ENCODE peak calls at places on chromosomes 3 and 15, in seven cellular contexts. R, J, M, D, U, G and Z are unnamed samples.

GRCh38 chr3:157447026-157447694 is 10.5 kb downstream of the PTX3 start:
- DNase-seq in R (no peak), J (no peak), M (peak; percentile 48), D (no peak), U (peak; percentile 70), G (peak; percentile 27), Z (peak; percentile 5)

GRCh38 chr3:126259411-126260391 is 79.3 kb upstream of the ALDH1L1 start:
- DNase-seq in R (no peak), J (peak; percentile 76), M (no peak), D (peak; percentile 70), U (peak; percentile 10), G (peak; percentile 24), Z (peak; percentile 71)

GRCh38 chr15:49675051-49675450 is 54.2 kb downstream of the DTWD1 start:
- DNase-seq in R (no peak), J (no peak), M (peak; percentile 60), D (no peak), U (peak; percentile 87), G (peak; percentile 9), Z (peak; percentile 22)

GRCh38 chr15:68258684-68259083 is 18.9 kb upstream of the FEM1B start:
- DNase-seq in R (no peak), J (no peak), M (no peak), D (no peak), U (no peak), G (no peak), Z (no peak)

GRCh38 chr15:70632079-70632850 is 131.1 kb downstream of the UACA start:
- DNase-seq in R (no peak), J (no peak), M (no peak), D (no peak), U (peak; percentile 71), G (no peak), Z (no peak)

GRCh38 chr3:136042608-136043221 is 77.2 kb downstream of the PPP2R3A start:
- DNase-seq in R (peak; percentile 15), J (no peak), M (peak; percentile 66), D (no peak), U (peak; percentile 70), G (peak; percentile 82), Z (peak; percentile 52)

GRCh38 chr3:187017511-187018230 is 87.3 kb downstream of the ST6GAL1 start:
- DNase-seq in R (no peak), J (peak; percentile 26), M (no peak), D (no peak), U (no peak), G (no peak), Z (peak; percentile 57)

GRCh38 chr15:40932625-40933519 is 3.7 kb downstream of the DLL4 start:
- DNase-seq in R (no peak), J (no peak), M (no peak), D (no peak), U (no peak), G (no peak), Z (no peak)

GRCh38 chr3:195182470-195182795 is 88.5 kb downstream of the XXYLT1 start:
- DNase-seq in R (no peak), J (no peak), M (peak; percentile 92), D (no peak), U (peak; percentile 81), G (no peak), Z (peak; percentile 60)

GRCh38 chr3:179825527-179826246 is 172.8 kb downstream of the USP13 start:
- DNase-seq in R (no peak), J (no peak), M (no peak), D (no peak), U (no peak), G (peak; percentile 80), Z (peak; percentile 26)

GRCh38 chr15:48935236-48935635 is 28.5 kb downstream of the SHC4 start:
- DNase-seq in R (no peak), J (no peak), M (no peak), D (no peak), U (no peak), G (no peak), Z (no peak)

GRCh38 chr15:93102211-93102610 is 13.2 kb upstream of the RGMA start:
- DNase-seq in R (no peak), J (no peak), M (no peak), D (no peak), U (no peak), G (no peak), Z (no peak)

GRCh38 chr3:188659444-188660100 is 505.6 kb downstream of the LPP start:
- DNase-seq in R (no peak), J (no peak), M (no peak), D (no peak), U (no peak), G (no peak), Z (no peak)

GRCh38 chr3:14891135-14892132 is 55.9 kb upstream of the NR2C2 start:
- DNase-seq in R (no peak), J (no peak), M (no peak), D (no peak), U (no peak), G (no peak), Z (no peak)

GRCh38 chr3:67198374-67198773 is 200.3 kb downstream of the KBTBD8 start:
- DNase-seq in R (no peak), J (no peak), M (no peak), D (no peak), U (no peak), G (no peak), Z (peak; percentile 11)

GRCh38 chr15:73485372-73485771 is 42.4 kb downstream of the REC114 start:
- DNase-seq in R (no peak), J (no peak), M (no peak), D (no peak), U (no peak), G (no peak), Z (no peak)

GRCh38 chr15:73476704-73477216 is 33.8 kb downstream of the REC114 start:
- DNase-seq in R (no peak), J (no peak), M (no peak), D (no peak), U (no peak), G (peak; percentile 26), Z (no peak)

GRCh38 chr15:73480051-73480450 is 37.1 kb downstream of the REC114 start:
- DNase-seq in R (no peak), J (no peak), M (no peak), D (no peak), U (no peak), G (no peak), Z (no peak)

GRCh38 chr15:73483053-73483452 is 40.1 kb downstream of the REC114 start:
- DNase-seq in R (no peak), J (no peak), M (no peak), D (no peak), U (peak; percentile 5), G (no peak), Z (no peak)

DNA sequence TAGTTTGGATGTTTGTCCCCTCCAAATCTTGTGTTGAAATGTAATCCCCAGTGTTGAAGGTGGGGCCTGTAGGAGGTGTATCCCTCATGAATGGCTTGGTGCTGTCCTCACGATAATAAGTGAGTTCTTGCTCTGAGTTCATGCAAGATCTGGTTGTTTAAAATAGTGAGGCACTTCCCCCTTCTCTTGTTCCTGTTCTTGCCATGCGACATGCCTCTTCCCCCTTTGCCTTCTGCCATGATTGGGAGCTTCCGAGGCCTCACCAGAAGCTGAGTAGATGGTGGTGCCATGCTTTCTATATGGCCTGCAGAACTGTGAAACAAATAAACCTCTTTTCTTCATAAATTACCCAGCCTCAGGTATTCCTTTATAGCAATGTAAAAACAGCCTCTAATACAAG is 39.2 kb downstream of the REC114 start:
- DNase-seq in R (no peak), J (no peak), M (no peak), D (no peak), U (no peak), G (peak; percentile 2), Z (no peak)
- H3K23ac ChIP-seq in R (no peak overlapping the region), J (no peak overlapping the region), M (no peak overlapping the region), D (no peak overlapping the region), U (no peak overlapping the region), G (no peak overlapping the region), Z (no peak overlapping the region)

GRCh38 chr3:118146658-118147375 is 887.8 kb downstream of the IGSF11 start:
- DNase-seq in R (no peak), J (no peak), M (no peak), D (no peak), U (no peak), G (no peak), Z (no peak)

DNA sequence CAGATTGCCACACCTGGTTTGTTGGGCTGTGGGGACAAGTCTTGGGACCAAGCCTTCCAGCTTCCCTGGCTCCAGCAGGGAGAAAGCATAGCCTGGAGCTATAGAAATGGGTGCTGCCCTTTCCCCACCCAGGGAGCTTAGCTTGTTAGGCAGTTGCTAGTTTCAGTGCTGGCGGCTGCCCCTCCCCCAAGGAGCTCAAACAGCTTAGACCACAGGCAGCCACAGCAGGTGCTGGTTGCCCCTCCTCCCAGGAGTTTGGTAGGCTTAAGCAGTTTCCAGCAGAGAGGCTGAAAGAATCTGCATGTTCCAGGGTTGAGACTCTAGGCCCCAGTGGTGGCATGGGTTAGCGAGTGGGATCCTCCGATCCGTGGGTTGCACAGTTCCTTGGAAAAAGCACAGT is 889.7 kb downstream of the IGSF11 start:
- DNase-seq in R (no peak), J (no peak), M (no peak), D (no peak), U (no peak), G (no peak), Z (peak; percentile 16)
- H4K8ac ChIP-seq in R (peak overlapping the region; percentile 17), J (peak overlapping the region; percentile 62), M (no peak overlapping the region), D (no peak overlapping the region), U (no peak overlapping the region), G (no peak overlapping the region), Z (no peak overlapping the region)

DNA sequence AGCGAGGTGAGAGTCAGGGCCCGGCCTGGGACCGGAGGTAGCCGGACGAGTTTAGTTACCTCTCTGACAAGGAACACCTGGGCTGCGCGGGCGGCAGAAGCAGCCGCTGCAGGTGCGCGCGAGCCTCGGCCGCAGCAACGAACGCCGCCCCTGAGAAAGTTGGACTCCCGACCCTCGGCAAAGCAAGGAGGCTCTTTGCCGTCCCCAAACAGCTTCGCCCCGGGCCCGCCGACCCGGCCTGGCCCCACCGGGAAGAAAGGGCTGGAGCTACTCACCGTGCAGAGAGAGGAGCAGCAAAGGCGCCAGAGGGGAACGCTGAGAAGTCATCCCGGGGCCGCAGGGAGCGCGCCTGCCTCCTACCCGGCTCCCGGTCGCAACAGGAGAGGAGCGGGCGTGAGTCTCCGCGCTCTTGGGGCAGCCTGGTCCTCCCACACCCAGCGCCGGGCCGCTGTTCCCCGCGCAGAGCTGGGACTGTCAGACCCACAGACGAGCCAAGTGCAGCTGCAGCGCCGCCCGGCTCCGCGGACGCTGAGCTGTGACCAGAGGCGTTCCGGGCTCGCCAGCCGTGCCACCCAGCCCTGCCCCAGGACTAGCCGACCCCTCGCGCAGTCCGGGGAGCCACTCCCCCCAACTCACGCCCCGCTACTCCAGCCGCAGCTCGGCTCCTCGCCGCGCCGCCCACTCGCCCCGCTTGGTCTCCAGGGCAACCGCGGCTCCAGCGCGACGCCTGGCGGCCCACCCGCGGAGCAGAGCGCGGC is at the start of gene IGSF11:
- DNase-seq in R (peak; percentile 81), J (peak; percentile 86), M (peak; percentile 50), D (peak; percentile 79), U (peak; percentile 20), G (peak; percentile 93), Z (peak; percentile 78)
- H3K23ac ChIP-seq in R (peak within 1 kb of the TSS; percentile 68), J (no peak within 1 kb of the TSS), M (no peak within 1 kb of the TSS), D (no peak within 1 kb of the TSS), U (no peak within 1 kb of the TSS), G (no peak within 1 kb of the TSS), Z (no peak within 1 kb of the TSS)

GRCh38 chr3:127728417-127728816 is 55.7 kb downstream of the ABTB1 start:
- DNase-seq in R (no peak), J (no peak), M (peak; percentile 48), D (no peak), U (peak; percentile 12), G (no peak), Z (no peak)
- H4K8ac ChIP-seq in R (no peak overlapping the region), J (no peak overlapping the region), M (no peak overlapping the region), D (no peak overlapping the region), U (no peak overlapping the region), G (no peak overlapping the region), Z (no peak overlapping the region)